ENCODE peak calls at places on chromosomes 12 and 14, in seven cellular contexts. N is upper lobe of left lung, R is A549, G is tibial nerve, W is H1, I is sigmoid colon, E is GM12878. V is an unnamed sample.
A peak's percentile ranks its signal among the peaks of the same experiment; 100 is the strongest.

GRCh38 chr14:94903338-94903737 is 133.4 kb upstream of the GSC start:
- DNase-seq in N (no peak), R (no peak), G (no peak), W (no peak), I (peak; percentile 34), E (no peak), V (no peak)

GRCh38 chr12:16349132-16349463 is 1.7 kb downstream of the MGST1 start:
- DNase-seq in N (peak; percentile 74), R (peak; percentile 92), G (peak; percentile 58), W (no peak), I (peak; percentile 88), E (no peak), V (peak; percentile 67)

GRCh38 chr12:8045952-8046944 is 13.7 kb downstream of the FOXJ2 start:
- DNase-seq in N (peak; percentile 73), R (peak; percentile 84), G (peak; percentile 78), W (peak; percentile 91), I (peak; percentile 81), E (no peak), V (peak; percentile 79)

GRCh38 chr12:23631991-23632390 is 317.5 kb downstream of the SOX5 start:
- DNase-seq in N (no peak), R (no peak), G (no peak), W (no peak), I (no peak), E (no peak), V (no peak)

GRCh38 chr12:28237423-28237822 is 47.2 kb downstream of the CCDC91 start:
- DNase-seq in N (no peak), R (peak; percentile 10), G (no peak), W (no peak), I (no peak), E (no peak), V (no peak)

GRCh38 chr12:9784816-9785215 is 24.1 kb upstream of the CD69 start:
- DNase-seq in N (no peak), R (no peak), G (no peak), W (no peak), I (no peak), E (no peak), V (no peak)

GRCh38 chr14:90827919-90828610 is 11.8 kb upstream of the TTC7B start:
- DNase-seq in N (peak; percentile 95), R (peak; percentile 81), G (peak; percentile 90), W (peak; percentile 97), I (peak; percentile 96), E (peak; percentile 15), V (peak; percentile 94)

GRCh38 chr14:101953151-101953550 is 11.2 kb upstream of the DYNC1H1 start:
- DNase-seq in N (no peak), R (no peak), G (no peak), W (no peak), I (peak; percentile 52), E (no peak), V (no peak)

GRCh38 chr12:75909714-75910451 is 121.7 kb downstream of the PHLDA1 start:
- DNase-seq in N (no peak), R (no peak), G (no peak), W (no peak), I (no peak), E (no peak), V (no peak)

GRCh38 chr14:85595981-85596380 is 66.0 kb downstream of the FLRT2 start:
- DNase-seq in N (no peak), R (no peak), G (no peak), W (no peak), I (no peak), E (no peak), V (no peak)

GRCh38 chr14:44887596-44887955 is 74.2 kb downstream of the KLHL28 start:
- DNase-seq in N (no peak), R (no peak), G (no peak), W (no peak), I (no peak), E (no peak), V (no peak)

GRCh38 chr14:94392510-94392935 is 4.1 kb upstream of the SERPINA1 start:
- DNase-seq in N (peak; percentile 92), R (no peak), G (no peak), W (no peak), I (peak; percentile 67), E (peak; percentile 38), V (no peak)

GRCh38 chr12:106386836-106387555 is 29.4 kb downstream of the POLR3B start:
- DNase-seq in N (no peak), R (no peak), G (no peak), W (no peak), I (no peak), E (no peak), V (no peak)

GRCh38 chr14:102805454-102805891 is 28.2 kb downstream of the TRAF3 start:
- DNase-seq in N (no peak), R (no peak), G (no peak), W (no peak), I (no peak), E (no peak), V (peak; percentile 46)

GRCh38 chr12:66678640-66679268 is at the start of gene GRIP1:
- DNase-seq in N (no peak), R (no peak), G (no peak), W (no peak), I (no peak), E (no peak), V (no peak)

GRCh38 chr12:132063491-132063890 is 80.6 kb downstream of the DDX51 start:
- DNase-seq in N (no peak), R (no peak), G (no peak), W (no peak), I (peak; percentile 36), E (no peak), V (no peak)

GRCh38 chr12:115201928-115202327 is 518.0 kb upstream of the TBX3 start:
- DNase-seq in N (no peak), R (peak; percentile 27), G (no peak), W (no peak), I (no peak), E (no peak), V (no peak)

GRCh38 chr12:80598004-80598606 is 109.3 kb upstream of the MYF6 start:
- DNase-seq in N (no peak), R (peak; percentile 52), G (no peak), W (no peak), I (no peak), E (no peak), V (no peak)

GRCh38 chr12:57518920-57519757 is 1.2 kb downstream of the DDIT3 start:
- DNase-seq in N (peak; percentile 41), R (peak; percentile 51), G (no peak), W (no peak), I (peak; percentile 78), E (no peak), V (peak; percentile 23)

GRCh38 chr12:56632701-56633464 is 2.8 kb upstream of the BAZ2A start:
- DNase-seq in N (no peak), R (no peak), G (no peak), W (peak; percentile 48), I (no peak), E (no peak), V (no peak)

GRCh38 chr12:92191061-92191460 is 45.4 kb upstream of the BTG1 start:
- DNase-seq in N (no peak), R (no peak), G (no peak), W (no peak), I (no peak), E (no peak), V (no peak)

GRCh38 chr12:79635676-79636075 is 55.1 kb downstream of the PAWR start:
- DNase-seq in N (no peak), R (no peak), G (no peak), W (no peak), I (no peak), E (no peak), V (no peak)

GRCh38 chr14:101458536-101459391 is 102.5 kb upstream of the DIO3 start:
- DNase-seq in N (no peak), R (no peak), G (no peak), W (peak; percentile 75), I (no peak), E (no peak), V (no peak)

GRCh38 chr12:105761075-105761474 is 377.7 kb downstream of the NUAK1 start:
- DNase-seq in N (no peak), R (no peak), G (no peak), W (no peak), I (no peak), E (no peak), V (no peak)

GRCh38 chr12:75977590-75977951 is 54.0 kb downstream of the PHLDA1 start:
- DNase-seq in N (no peak), R (no peak), G (no peak), W (no peak), I (no peak), E (no peak), V (no peak)

GRCh38 chr14:76977793-76978730 is 50.4 kb downstream of the IRF2BPL start:
- DNase-seq in N (peak; percentile 84), R (no peak), G (no peak), W (peak; percentile 48), I (peak; percentile 82), E (peak; percentile 81), V (peak; percentile 46)

GRCh38 chr12:66196806-66197205 is 7.8 kb downstream of the IRAK3 start:
- DNase-seq in N (no peak), R (no peak), G (no peak), W (no peak), I (no peak), E (peak; percentile 54), V (no peak)

GRCh38 chr12:107731376-107731775 is 29.6 kb downstream of the PRDM4 start:
- DNase-seq in N (no peak), R (no peak), G (no peak), W (no peak), I (no peak), E (no peak), V (no peak)

GRCh38 chr14:99479160-99479902 is 1.3 kb downstream of the SETD3 start:
- DNase-seq in N (no peak), R (no peak), G (no peak), W (no peak), I (no peak), E (no peak), V (no peak)

GRCh38 chr12:12081836-12082497 is 11.2 kb downstream of the BCL2L14 start:
- DNase-seq in N (no peak), R (peak; percentile 78), G (no peak), W (peak; percentile 52), I (no peak), E (peak; percentile 39), V (peak; percentile 78)
- TF ChIP-seq CTCF in N (peak; percentile 45), R (peak; percentile 75), G (no peak), W (peak; percentile 34), I (no peak), E (peak; percentile 34), V (peak; percentile 10)

GRCh38 chr12:3810540-3810939 is 57.6 kb upstream of the CRACR2A start:
- DNase-seq in N (no peak), R (no peak), G (no peak), W (no peak), I (no peak), E (no peak), V (no peak)
- TF ChIP-seq EP300 in N (no peak), R (no peak), G (no peak), W (no peak), I (no peak), E (no peak), V (no peak)

DNA sequence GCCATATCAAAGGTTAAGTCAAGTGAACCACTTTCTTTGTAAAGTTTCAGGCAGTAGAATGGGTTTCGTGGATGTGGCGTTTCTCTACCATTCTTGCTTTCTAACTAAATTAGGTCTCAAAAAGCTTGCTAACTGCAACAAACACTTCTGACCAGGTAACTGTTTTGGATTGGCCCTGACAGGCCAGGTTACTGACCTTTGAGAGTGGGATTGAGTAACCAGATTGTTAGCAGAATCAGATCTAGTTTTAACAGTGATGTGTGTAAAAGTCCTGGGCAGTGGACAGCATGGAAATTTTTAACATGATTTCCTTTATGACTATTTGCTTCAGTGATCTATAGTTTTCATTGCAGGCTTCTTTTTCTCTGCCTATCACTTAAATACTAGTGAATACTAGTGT is 57.9 kb downstream of the TMTC3 start:
- DNase-seq in N (no peak), R (no peak), G (no peak), W (no peak), I (no peak), E (no peak), V (no peak)
- TF ChIP-seq CTCF in N (no peak), R (no peak), G (no peak), W (no peak), I (no peak), E (no peak), V (no peak)

GRCh38 chr14:49620182-49621113 is at the start of the genes MGAT2 and RPL36AL:
- DNase-seq in N (peak; percentile 98), R (peak; percentile 99), G (peak; percentile 94), W (peak; percentile 97), I (peak; percentile 99), E (peak; percentile 97), V (peak; percentile 99)
- TF ChIP-seq EP300 in N (no peak), R (no peak), G (peak; percentile 67), W (no peak), I (no peak), E (no peak), V (no peak)